ENCODE peak calls at places on chromosomes 6 and 20, in seven cellular contexts. One of them, this sample, is unnamed.

GRCh38 chr20:33209789-33210188 is 7.4 kb upstream of the BPIFA3 start:
- DNase-seq in T-helper 17 cell: peak; percentile 14
- DNase-seq in EL: peak; percentile 55
- DNase-seq in islet precursor cell: peak; percentile 89
- DNase-seq in stimulated activated CD4-positive, alpha-beta T cell treated with anti-CD3 and anti-CD28 coated beads, Interleukin-1b, Interleukin-23, amount 100 ng/mL, for 1 hour: no peak
- DNase-seq in endothelial cell: peak; percentile 90
- DNase-seq in cardiac fibroblast: peak; percentile 63
- DNase-seq in this sample: peak; percentile 16

GRCh38 chr6:120083186-120083585 is 733.6 kb upstream of the MAN1A1 start:
- DNase-seq in T-helper 17 cell: no peak
- DNase-seq in EL: no peak
- DNase-seq in islet precursor cell: no peak
- DNase-seq in stimulated activated CD4-positive, alpha-beta T cell treated with anti-CD3 and anti-CD28 coated beads, Interleukin-1b, Interleukin-23, amount 100 ng/mL, for 1 hour: no peak
- DNase-seq in endothelial cell: no peak
- DNase-seq in cardiac fibroblast: no peak
- DNase-seq in this sample: no peak

GRCh38 chr20:61604494-61604893 is 352.4 kb downstream of the CDH4 start:
- DNase-seq in T-helper 17 cell: no peak
- DNase-seq in EL: no peak
- DNase-seq in islet precursor cell: no peak
- DNase-seq in stimulated activated CD4-positive, alpha-beta T cell treated with anti-CD3 and anti-CD28 coated beads, Interleukin-1b, Interleukin-23, amount 100 ng/mL, for 1 hour: no peak
- DNase-seq in endothelial cell: no peak
- DNase-seq in cardiac fibroblast: no peak
- DNase-seq in this sample: no peak

GRCh38 chr20:53291548-53291947 is 302.1 kb downstream of the ZNF217 start:
- DNase-seq in T-helper 17 cell: no peak
- DNase-seq in EL: peak; percentile 3
- DNase-seq in islet precursor cell: peak; percentile 66
- DNase-seq in stimulated activated CD4-positive, alpha-beta T cell treated with anti-CD3 and anti-CD28 coated beads, Interleukin-1b, Interleukin-23, amount 100 ng/mL, for 1 hour: no peak
- DNase-seq in endothelial cell: peak; percentile 43
- DNase-seq in cardiac fibroblast: no peak
- DNase-seq in this sample: no peak

GRCh38 chr6:131524695-131525336 is 48.2 kb upstream of the ARG1 start:
- DNase-seq in T-helper 17 cell: no peak
- DNase-seq in EL: no peak
- DNase-seq in islet precursor cell: no peak
- DNase-seq in stimulated activated CD4-positive, alpha-beta T cell treated with anti-CD3 and anti-CD28 coated beads, Interleukin-1b, Interleukin-23, amount 100 ng/mL, for 1 hour: no peak
- DNase-seq in endothelial cell: no peak
- DNase-seq in cardiac fibroblast: no peak
- DNase-seq in this sample: no peak

GRCh38 chr6:33374359-33374910 is 17.2 kb upstream of the KIFC1 start:
- DNase-seq in T-helper 17 cell: no peak
- DNase-seq in EL: no peak
- DNase-seq in islet precursor cell: no peak
- DNase-seq in stimulated activated CD4-positive, alpha-beta T cell treated with anti-CD3 and anti-CD28 coated beads, Interleukin-1b, Interleukin-23, amount 100 ng/mL, for 1 hour: no peak
- DNase-seq in endothelial cell: no peak
- DNase-seq in cardiac fibroblast: peak; percentile 46
- DNase-seq in this sample: no peak

GRCh38 chr6:83908813-83909212 is 49.3 kb downstream of the CYB5R4 start:
- DNase-seq in T-helper 17 cell: no peak
- DNase-seq in EL: peak; percentile 58
- DNase-seq in islet precursor cell: no peak
- DNase-seq in stimulated activated CD4-positive, alpha-beta T cell treated with anti-CD3 and anti-CD28 coated beads, Interleukin-1b, Interleukin-23, amount 100 ng/mL, for 1 hour: no peak
- DNase-seq in endothelial cell: no peak
- DNase-seq in cardiac fibroblast: no peak
- DNase-seq in this sample: no peak

GRCh38 chr6:131660195-131660594 is 23.1 kb downstream of the ENPP3 start:
- DNase-seq in T-helper 17 cell: no peak
- DNase-seq in EL: peak; percentile 48
- DNase-seq in islet precursor cell: no peak
- DNase-seq in stimulated activated CD4-positive, alpha-beta T cell treated with anti-CD3 and anti-CD28 coated beads, Interleukin-1b, Interleukin-23, amount 100 ng/mL, for 1 hour: no peak
- DNase-seq in endothelial cell: no peak
- DNase-seq in cardiac fibroblast: no peak
- DNase-seq in this sample: no peak

GRCh38 chr6:10855233-10855632 is 16.9 kb upstream of the MAK start:
- DNase-seq in T-helper 17 cell: no peak
- DNase-seq in EL: no peak
- DNase-seq in islet precursor cell: no peak
- DNase-seq in stimulated activated CD4-positive, alpha-beta T cell treated with anti-CD3 and anti-CD28 coated beads, Interleukin-1b, Interleukin-23, amount 100 ng/mL, for 1 hour: no peak
- DNase-seq in endothelial cell: no peak
- DNase-seq in cardiac fibroblast: no peak
- DNase-seq in this sample: no peak

GRCh38 chr6:149642829-149643580 is 5.5 kb downstream of the KATNA1 start:
- DNase-seq in T-helper 17 cell: no peak
- DNase-seq in EL: peak; percentile 48
- DNase-seq in islet precursor cell: no peak
- DNase-seq in stimulated activated CD4-positive, alpha-beta T cell treated with anti-CD3 and anti-CD28 coated beads, Interleukin-1b, Interleukin-23, amount 100 ng/mL, for 1 hour: no peak
- DNase-seq in endothelial cell: no peak
- DNase-seq in cardiac fibroblast: peak; percentile 47
- DNase-seq in this sample: no peak

GRCh38 chr20:58659841-58660240 is 8.8 kb downstream of the STX16 start:
- DNase-seq in T-helper 17 cell: no peak
- DNase-seq in EL: no peak
- DNase-seq in islet precursor cell: peak; percentile 75
- DNase-seq in stimulated activated CD4-positive, alpha-beta T cell treated with anti-CD3 and anti-CD28 coated beads, Interleukin-1b, Interleukin-23, amount 100 ng/mL, for 1 hour: no peak
- DNase-seq in endothelial cell: no peak
- DNase-seq in cardiac fibroblast: no peak
- DNase-seq in this sample: no peak

GRCh38 chr6:21305827-21306469 is 287.6 kb upstream of the SOX4 start:
- DNase-seq in T-helper 17 cell: no peak
- DNase-seq in EL: peak; percentile 33
- DNase-seq in islet precursor cell: no peak
- DNase-seq in stimulated activated CD4-positive, alpha-beta T cell treated with anti-CD3 and anti-CD28 coated beads, Interleukin-1b, Interleukin-23, amount 100 ng/mL, for 1 hour: no peak
- DNase-seq in endothelial cell: no peak
- DNase-seq in cardiac fibroblast: peak; percentile 84
- DNase-seq in this sample: no peak

GRCh38 chr20:54716790-54717189 is 241.4 kb downstream of the DOK5 start:
- DNase-seq in T-helper 17 cell: no peak
- DNase-seq in EL: no peak
- DNase-seq in islet precursor cell: no peak
- DNase-seq in stimulated activated CD4-positive, alpha-beta T cell treated with anti-CD3 and anti-CD28 coated beads, Interleukin-1b, Interleukin-23, amount 100 ng/mL, for 1 hour: no peak
- DNase-seq in endothelial cell: no peak
- DNase-seq in cardiac fibroblast: no peak
- DNase-seq in this sample: no peak

GRCh38 chr20:47392721-47393073 is 36.2 kb upstream of the ZMYND8 start:
- DNase-seq in T-helper 17 cell: no peak
- DNase-seq in EL: peak; percentile 56
- DNase-seq in islet precursor cell: no peak
- DNase-seq in stimulated activated CD4-positive, alpha-beta T cell treated with anti-CD3 and anti-CD28 coated beads, Interleukin-1b, Interleukin-23, amount 100 ng/mL, for 1 hour: no peak
- DNase-seq in endothelial cell: no peak
- DNase-seq in cardiac fibroblast: no peak
- DNase-seq in this sample: no peak

GRCh38 chr20:53926428-53927028 is 143.9 kb downstream of the BCAS1 start:
- DNase-seq in T-helper 17 cell: no peak
- DNase-seq in EL: peak; percentile 90
- DNase-seq in islet precursor cell: peak; percentile 60
- DNase-seq in stimulated activated CD4-positive, alpha-beta T cell treated with anti-CD3 and anti-CD28 coated beads, Interleukin-1b, Interleukin-23, amount 100 ng/mL, for 1 hour: no peak
- DNase-seq in endothelial cell: no peak
- DNase-seq in cardiac fibroblast: peak; percentile 94
- DNase-seq in this sample: no peak

GRCh38 chr20:35226775-35227681 is 538 bp downstream of the MMP24 start:
- DNase-seq in T-helper 17 cell: no peak
- DNase-seq in EL: peak; percentile 46
- DNase-seq in islet precursor cell: peak; percentile 87
- DNase-seq in stimulated activated CD4-positive, alpha-beta T cell treated with anti-CD3 and anti-CD28 coated beads, Interleukin-1b, Interleukin-23, amount 100 ng/mL, for 1 hour: peak; percentile 23
- DNase-seq in endothelial cell: peak; percentile 79
- DNase-seq in cardiac fibroblast: peak; percentile 47
- DNase-seq in this sample: peak; percentile 51

GRCh38 chr20:54669054-54669390 is 193.6 kb downstream of the DOK5 start:
- DNase-seq in T-helper 17 cell: no peak
- DNase-seq in EL: no peak
- DNase-seq in islet precursor cell: no peak
- DNase-seq in stimulated activated CD4-positive, alpha-beta T cell treated with anti-CD3 and anti-CD28 coated beads, Interleukin-1b, Interleukin-23, amount 100 ng/mL, for 1 hour: no peak
- DNase-seq in endothelial cell: no peak
- DNase-seq in cardiac fibroblast: no peak
- DNase-seq in this sample: no peak